ENCODE peak calls at places on chromosomes 11 and 22, in six cellular contexts. F, B, J, A, O and C are unnamed samples.

GRCh38 chr11:117657801-117658200 is 139.2 kb downstream of the DSCAML1 start:
- DNase-seq in J (no peak), F (no peak), A (no peak), O (no peak), B (no peak), C (no peak)

GRCh38 chr11:90803366-90803765 is 580.5 kb upstream of the CHORDC1 start:
- DNase-seq in F (no peak), A (no peak), J (no peak), B (no peak), O (no peak), C (no peak)

GRCh38 chr22:20638143-20638870 is 130.9 kb downstream of the MED15 start:
- DNase-seq in J (no peak), F (no peak), A (no peak), O (no peak), B (no peak), C (no peak)

GRCh38 chr11:131687291-131688055 is 317.1 kb downstream of the NTM start:
- DNase-seq in J (no peak), O (no peak), B (no peak), F (no peak), A (no peak), C (peak; percentile 80)

GRCh38 chr11:133382217-133382746 is 150.0 kb downstream of the OPCML start:
- DNase-seq in B (no peak), F (no peak), J (no peak), O (no peak), A (no peak), C (no peak)

GRCh38 chr11:32511926-32512325 is 71.7 kb upstream of the EIF3M start:
- DNase-seq in O (no peak), F (no peak), J (no peak), B (no peak), A (no peak), C (no peak)

GRCh38 chr11:94834931-94835330 is 66.8 kb downstream of the AMOTL1 start:
- DNase-seq in B (no peak), O (no peak), J (no peak), F (no peak), A (no peak), C (no peak)

GRCh38 chr11:46117842-46118241 is 3.4 kb downstream of the PHF21A start:
- DNase-seq in B (no peak), J (no peak), F (no peak), O (no peak), A (no peak), C (no peak)

GRCh38 chr11:105244157-105244820 is 104.7 kb upstream of the CARD18 start:
- DNase-seq in B (peak; percentile 15), O (no peak), J (no peak), F (no peak), A (peak; percentile 47), C (peak; percentile 17)

GRCh38 chr11:17014321-17014773 is at the start of gene PLEKHA7:
- DNase-seq in F (peak; percentile 31), A (no peak), J (peak; percentile 81), B (no peak), O (peak; percentile 47), C (no peak)

GRCh38 chr11:118430956-118431355 is 5.3 kb upstream of the KMT2A start:
- DNase-seq in A (no peak), F (no peak), J (no peak), O (no peak), B (no peak), C (no peak)

GRCh38 chr11:72676874-72677341 is 2.7 kb upstream of the PDE2A start:
- DNase-seq in O (no peak), F (peak; percentile 37), B (peak; percentile 84), J (peak; percentile 61), A (no peak), C (peak; percentile 91)

GRCh38 chr11:100638648-100639047 is 48.4 kb upstream of the ARHGAP42 start:
- DNase-seq in B (no peak), O (no peak), J (no peak), F (no peak), A (no peak), C (no peak)

GRCh38 chr11:11856638-11857037 is 14.9 kb downstream of the USP47 start:
- DNase-seq in F (no peak), A (no peak), J (no peak), O (no peak), B (no peak), C (no peak)

GRCh38 chr11:10451399-10452116 is 3.5 kb upstream of the AMPD3 start:
- DNase-seq in J (no peak), F (no peak), A (no peak), O (no peak), B (peak; percentile 47), C (no peak)

GRCh38 chr11:107493117-107493516 is 35.5 kb upstream of the CWF19L2 start:
- DNase-seq in B (no peak), F (no peak), J (no peak), A (no peak), O (no peak), C (no peak)

GRCh38 chr11:74670171-74670570 is 61.1 kb downstream of the CHRDL2 start:
- DNase-seq in A (no peak), F (no peak), B (no peak), O (no peak), J (no peak), C (no peak)

GRCh38 chr22:30313527-30314385 is 13.0 kb downstream of the TBC1D10A start:
- DNase-seq in O (no peak), B (no peak), J (no peak), F (no peak), A (no peak), C (no peak)

GRCh38 chr22:49751968-49752597 is 75.6 kb downstream of the BRD1 start:
- DNase-seq in F (no peak), A (no peak), O (peak; percentile 43), B (no peak), J (no peak), C (peak; percentile 53)

GRCh38 chr11:14411818-14412217 is 52.8 kb upstream of the RRAS2 start:
- DNase-seq in F (no peak), J (no peak), A (no peak), O (peak; percentile 74), B (peak; percentile 29), C (peak; percentile 59)

GRCh38 chr11:8658210-8658968 is 24.1 kb downstream of the TRIM66 start:
- DNase-seq in O (no peak), F (no peak), A (no peak), B (no peak), J (no peak), C (no peak)

GRCh38 chr22:47323518-47323917 is 561.1 kb downstream of the TBC1D22A start:
- DNase-seq in B (no peak), A (no peak), O (no peak), F (no peak), J (no peak), C (peak; percentile 70)

GRCh38 chr11:121067912-121068652 is 33.0 kb upstream of the TECTA start:
- DNase-seq in A (no peak), O (no peak), B (no peak), F (peak; percentile 11), J (no peak), C (no peak)

GRCh38 chr11:29159552-29160465 is 857.0 kb downstream of the KCNA4 start:
- DNase-seq in O (no peak), B (peak; percentile 47), J (no peak), F (peak; percentile 31), A (peak; percentile 31), C (no peak)

GRCh38 chr22:35140879-35141745 is 75.2 kb downstream of the ISX start:
- DNase-seq in B (no peak), F (peak; percentile 79), O (no peak), J (no peak), A (no peak), C (no peak)

GRCh38 chr11:83502041-83502440 is 215.9 kb upstream of the CCDC90B start:
- DNase-seq in O (no peak), B (peak; percentile 16), A (no peak), F (no peak), J (no peak), C (no peak)

GRCh38 chr22:47452184-47452583 is 689.7 kb downstream of the TBC1D22A start:
- DNase-seq in A (peak; percentile 68), J (no peak), F (no peak), B (no peak), O (no peak), C (no peak)

GRCh38 chr11:130448416-130449068 is at the start of gene ADAMTS15:
- DNase-seq in A (peak; percentile 51), F (peak; percentile 75), J (no peak), B (peak; percentile 77), O (peak; percentile 91), C (peak; percentile 48)

GRCh38 chr11:64558065-64558745 is 32.8 kb upstream of the SLC22A12 start:
- DNase-seq in B (no peak), J (no peak), A (no peak), F (no peak), O (peak; percentile 40), C (no peak)

GRCh38 chr11:60924110-60924905 is at the start of gene TMEM132A:
- DNase-seq in F (peak; percentile 74), J (peak; percentile 77), O (no peak), A (peak; percentile 37), B (peak; percentile 75), C (peak; percentile 93)
- TF ChIP-seq POLR2A in F (no peak), J (no peak), O (no peak), A (no peak), B (no peak), C (no peak)

GRCh38 chr11:69012092-69013008 is 696 bp downstream of the MRGPRF start:
- DNase-seq in O (peak; percentile 87), A (no peak), F (no peak), J (no peak), B (no peak), C (no peak)
- H3K4me3 ChIP-seq in O (peak overlapping the region; percentile 75), A (no peak overlapping the region), F (peak overlapping the region; percentile 52), J (peak overlapping the region; percentile 43), B (peak overlapping the region; percentile 39), C (peak overlapping the region; percentile 14)

DNA sequence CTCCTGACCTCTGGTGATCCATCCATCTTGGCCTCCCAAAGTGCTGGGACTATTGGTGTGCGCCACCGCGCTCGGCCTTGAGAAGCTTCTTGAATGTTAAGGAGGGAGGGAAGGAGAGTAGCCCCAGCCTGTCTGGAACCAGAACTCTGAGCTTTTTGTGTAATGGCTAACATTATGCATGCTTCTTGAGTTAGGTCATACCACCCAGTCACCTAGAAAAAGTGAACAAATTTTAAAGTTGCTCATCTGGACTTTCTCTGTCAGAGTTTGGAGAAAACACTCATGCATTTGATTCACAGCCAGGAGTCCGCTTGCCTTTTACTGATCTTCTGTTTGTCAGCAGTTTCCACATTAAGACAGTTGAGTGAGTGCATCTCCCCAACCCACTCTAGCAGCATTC is 82.1 kb downstream of the PPP6R3 start:
- DNase-seq in A (no peak), O (peak; percentile 83), B (peak; percentile 58), F (no peak), J (no peak), C (no peak)
- TF ChIP-seq CTCF in A (no peak), O (no peak), B (no peak), F (no peak), J (no peak), C (no peak)

DNA sequence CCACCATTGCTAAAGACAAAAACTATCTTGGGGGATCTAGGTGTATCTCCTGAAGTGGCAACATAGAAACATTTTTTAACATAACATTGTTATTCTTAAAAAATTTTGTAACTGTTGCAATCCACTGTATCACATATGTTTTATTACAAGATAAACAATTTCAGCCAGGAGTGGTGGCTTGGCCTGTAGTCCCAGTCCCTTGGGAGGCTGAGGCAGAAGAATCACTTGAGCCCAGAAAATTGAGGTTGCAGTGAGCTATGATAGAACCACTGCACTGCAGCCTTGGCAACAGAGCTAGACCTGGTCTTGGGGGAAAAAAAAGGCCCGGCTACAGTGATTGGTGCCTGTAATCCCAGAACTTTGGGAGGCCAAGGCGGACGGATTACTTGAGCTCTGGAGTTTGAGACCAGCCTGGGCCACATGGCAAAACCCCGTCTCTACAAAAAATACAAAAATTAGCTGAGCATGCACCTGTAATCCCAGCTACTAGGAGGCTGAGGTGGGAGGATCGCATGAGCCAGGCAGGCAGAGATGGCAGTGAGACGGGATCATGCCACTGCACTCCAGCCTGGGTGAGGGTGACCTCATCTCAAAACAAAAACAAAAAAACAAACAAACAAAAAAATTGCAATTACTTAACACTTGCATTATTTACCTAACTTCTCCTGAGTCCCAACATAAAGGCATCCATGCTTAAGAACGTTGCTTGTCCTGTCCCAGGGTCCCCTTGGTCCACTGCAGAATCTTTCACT is 1.5 kb upstream of the DEPDC5 start:
- DNase-seq in J (no peak), O (no peak), A (no peak), F (no peak), B (no peak), C (no peak)
- TF ChIP-seq POLR2A in J (no peak), O (no peak), A (no peak), F (no peak), B (no peak), C (no peak)